ENCODE peak calls at places on chromosomes 4 and X, in seven cellular contexts. One of them, this sample, is unnamed.

GRCh38 chrX:31392541-31392940 is 320.7 kb upstream of the FTHL17 start:
- DNase-seq in Karpas-422: no peak
- DNase-seq in left lung: no peak
- DNase-seq in keratinocyte: no peak
- DNase-seq in psoas muscle: no peak
- DNase-seq in caudate nucleus: no peak
- DNase-seq in PC-3: no peak
- DNase-seq in this sample: no peak

GRCh38 chrX:134542485-134542884 is 82.5 kb downstream of the HPRT1 start:
- DNase-seq in Karpas-422: peak
- DNase-seq in left lung: no peak
- DNase-seq in keratinocyte: no peak
- DNase-seq in psoas muscle: no peak
- DNase-seq in caudate nucleus: no peak
- DNase-seq in PC-3: peak
- DNase-seq in this sample: no peak

GRCh38 chrX:40146471-40147398 is 49.0 kb upstream of the BCOR start:
- DNase-seq in Karpas-422: no peak
- DNase-seq in left lung: peak
- DNase-seq in keratinocyte: no peak
- DNase-seq in psoas muscle: peak
- DNase-seq in caudate nucleus: no peak
- DNase-seq in PC-3: peak
- DNase-seq in this sample: no peak

GRCh38 chr4:121216438-121216837 is 52.3 kb upstream of the TNIP3 start:
- DNase-seq in Karpas-422: no peak
- DNase-seq in left lung: no peak
- DNase-seq in keratinocyte: no peak
- DNase-seq in psoas muscle: no peak
- DNase-seq in caudate nucleus: no peak
- DNase-seq in PC-3: no peak
- DNase-seq in this sample: no peak

GRCh38 chr4:22625301-22625700 is 67.4 kb upstream of the GBA3 start:
- DNase-seq in Karpas-422: no peak
- DNase-seq in left lung: no peak
- DNase-seq in keratinocyte: no peak
- DNase-seq in psoas muscle: no peak
- DNase-seq in caudate nucleus: no peak
- DNase-seq in PC-3: peak
- DNase-seq in this sample: no peak

GRCh38 chr4:184599492-184600135 is 49.6 kb downstream of the CASP3 start:
- DNase-seq in Karpas-422: no peak
- DNase-seq in left lung: no peak
- DNase-seq in keratinocyte: no peak
- DNase-seq in psoas muscle: no peak
- DNase-seq in caudate nucleus: no peak
- DNase-seq in PC-3: peak
- DNase-seq in this sample: no peak

GRCh38 chrX:100407147-100407783 is 2.8 kb downstream of the PCDH19 start:
- DNase-seq in Karpas-422: no peak
- DNase-seq in left lung: no peak
- DNase-seq in keratinocyte: no peak
- DNase-seq in psoas muscle: no peak
- DNase-seq in caudate nucleus: no peak
- DNase-seq in PC-3: no peak
- DNase-seq in this sample: no peak

GRCh38 chrX:129651756-129652564 is 2.8 kb downstream of the APLN start:
- DNase-seq in Karpas-422: no peak
- DNase-seq in left lung: no peak
- DNase-seq in keratinocyte: no peak
- DNase-seq in psoas muscle: no peak
- DNase-seq in caudate nucleus: no peak
- DNase-seq in PC-3: no peak
- DNase-seq in this sample: no peak

GRCh38 chr4:40916880-40917279 is 167.1 kb downstream of the NSUN7 start:
- DNase-seq in Karpas-422: peak
- DNase-seq in left lung: no peak
- DNase-seq in keratinocyte: no peak
- DNase-seq in psoas muscle: peak
- DNase-seq in caudate nucleus: no peak
- DNase-seq in PC-3: peak
- DNase-seq in this sample: no peak

GRCh38 chr4:5365071-5366008 is 314.1 kb downstream of the STK32B start:
- DNase-seq in Karpas-422: no peak
- DNase-seq in left lung: no peak
- DNase-seq in keratinocyte: peak
- DNase-seq in psoas muscle: no peak
- DNase-seq in caudate nucleus: no peak
- DNase-seq in PC-3: peak
- DNase-seq in this sample: peak

GRCh38 chr4:5942947-5943346 is 50.1 kb upstream of the CRMP1 start:
- DNase-seq in Karpas-422: no peak
- DNase-seq in left lung: no peak
- DNase-seq in keratinocyte: no peak
- DNase-seq in psoas muscle: no peak
- DNase-seq in caudate nucleus: no peak
- DNase-seq in PC-3: no peak
- DNase-seq in this sample: no peak

GRCh38 chr4:111450867-111451266 is 694.4 kb upstream of the FAM241A start:
- DNase-seq in Karpas-422: no peak
- DNase-seq in left lung: no peak
- DNase-seq in keratinocyte: no peak
- DNase-seq in psoas muscle: no peak
- DNase-seq in caudate nucleus: no peak
- DNase-seq in PC-3: peak
- DNase-seq in this sample: no peak

GRCh38 chr4:123479944-123480343 is 83.3 kb downstream of the SPRY1 start:
- DNase-seq in Karpas-422: no peak
- DNase-seq in left lung: no peak
- DNase-seq in keratinocyte: no peak
- DNase-seq in psoas muscle: no peak
- DNase-seq in caudate nucleus: no peak
- DNase-seq in PC-3: peak
- DNase-seq in this sample: peak

GRCh38 chr4:73832651-73833237 is 3.7 kb upstream of the CXCL6 start:
- DNase-seq in Karpas-422: no peak
- DNase-seq in left lung: no peak
- DNase-seq in keratinocyte: peak
- DNase-seq in psoas muscle: no peak
- DNase-seq in caudate nucleus: no peak
- DNase-seq in PC-3: peak
- DNase-seq in this sample: no peak

GRCh38 chrX:119145241-119145653 is 17.6 kb upstream of the KIAA1210 start:
- DNase-seq in Karpas-422: peak
- DNase-seq in left lung: no peak
- DNase-seq in keratinocyte: no peak
- DNase-seq in psoas muscle: no peak
- DNase-seq in caudate nucleus: no peak
- DNase-seq in PC-3: peak
- DNase-seq in this sample: no peak

GRCh38 chr4:84159767-84160166 is 339.3 kb downstream of the NKX6-1 start:
- DNase-seq in Karpas-422: no peak
- DNase-seq in left lung: no peak
- DNase-seq in keratinocyte: no peak
- DNase-seq in psoas muscle: no peak
- DNase-seq in caudate nucleus: no peak
- DNase-seq in PC-3: peak
- DNase-seq in this sample: no peak

GRCh38 chr4:27524224-27524623 is 663.6 kb downstream of the STIM2 start:
- DNase-seq in Karpas-422: no peak
- DNase-seq in left lung: no peak
- DNase-seq in keratinocyte: no peak
- DNase-seq in psoas muscle: no peak
- DNase-seq in caudate nucleus: no peak
- DNase-seq in PC-3: no peak
- DNase-seq in this sample: no peak

GRCh38 chr4:84403656-84404055 is 95.4 kb downstream of the NKX6-1 start:
- DNase-seq in Karpas-422: no peak
- DNase-seq in left lung: no peak
- DNase-seq in keratinocyte: no peak
- DNase-seq in psoas muscle: no peak
- DNase-seq in caudate nucleus: no peak
- DNase-seq in PC-3: peak
- DNase-seq in this sample: no peak

GRCh38 chr4:42484630-42485029 is 87.3 kb downstream of the SHISA3 start:
- DNase-seq in Karpas-422: no peak
- DNase-seq in left lung: no peak
- DNase-seq in keratinocyte: no peak
- DNase-seq in psoas muscle: no peak
- DNase-seq in caudate nucleus: no peak
- DNase-seq in PC-3: no peak
- DNase-seq in this sample: no peak
- H3K27ac ChIP-seq in Karpas-422: no peak
- H3K27ac ChIP-seq in left lung: no peak
- H3K27ac ChIP-seq in keratinocyte: no peak
- H3K27ac ChIP-seq in psoas muscle: no peak
- H3K27ac ChIP-seq in caudate nucleus: no peak
- H3K27ac ChIP-seq in PC-3: peak
- H3K27ac ChIP-seq in this sample: no peak

GRCh38 chrX:37455381-37455780 is 106.2 kb downstream of the PRRG1 start:
- DNase-seq in Karpas-422: no peak
- DNase-seq in left lung: no peak
- DNase-seq in keratinocyte: no peak
- DNase-seq in psoas muscle: no peak
- DNase-seq in caudate nucleus: no peak
- DNase-seq in PC-3: peak
- DNase-seq in this sample: no peak
- H3K27ac ChIP-seq in Karpas-422: no peak
- H3K27ac ChIP-seq in left lung: no peak
- H3K27ac ChIP-seq in keratinocyte: peak
- H3K27ac ChIP-seq in psoas muscle: no peak
- H3K27ac ChIP-seq in caudate nucleus: no peak
- H3K27ac ChIP-seq in PC-3: peak
- H3K27ac ChIP-seq in this sample: peak

GRCh38 chr4:71772592-71772991 is 11.3 kb downstream of the GC start:
- DNase-seq in Karpas-422: peak
- DNase-seq in left lung: no peak
- DNase-seq in keratinocyte: no peak
- DNase-seq in psoas muscle: no peak
- DNase-seq in caudate nucleus: no peak
- DNase-seq in PC-3: peak
- DNase-seq in this sample: no peak

GRCh38 chr4:71773004-71773403 is 10.9 kb downstream of the GC start:
- DNase-seq in Karpas-422: no peak
- DNase-seq in left lung: no peak
- DNase-seq in keratinocyte: no peak
- DNase-seq in psoas muscle: no peak
- DNase-seq in caudate nucleus: no peak
- DNase-seq in PC-3: no peak
- DNase-seq in this sample: no peak

GRCh38 chr4:71777891-71778290 is 6.0 kb downstream of the GC start:
- DNase-seq in Karpas-422: no peak
- DNase-seq in left lung: no peak
- DNase-seq in keratinocyte: no peak
- DNase-seq in psoas muscle: no peak
- DNase-seq in caudate nucleus: no peak
- DNase-seq in PC-3: no peak
- DNase-seq in this sample: no peak

GRCh38 chr4:71774136-71774535 is 9.7 kb downstream of the GC start:
- DNase-seq in Karpas-422: no peak
- DNase-seq in left lung: no peak
- DNase-seq in keratinocyte: no peak
- DNase-seq in psoas muscle: no peak
- DNase-seq in caudate nucleus: no peak
- DNase-seq in PC-3: no peak
- DNase-seq in this sample: no peak

DNA sequence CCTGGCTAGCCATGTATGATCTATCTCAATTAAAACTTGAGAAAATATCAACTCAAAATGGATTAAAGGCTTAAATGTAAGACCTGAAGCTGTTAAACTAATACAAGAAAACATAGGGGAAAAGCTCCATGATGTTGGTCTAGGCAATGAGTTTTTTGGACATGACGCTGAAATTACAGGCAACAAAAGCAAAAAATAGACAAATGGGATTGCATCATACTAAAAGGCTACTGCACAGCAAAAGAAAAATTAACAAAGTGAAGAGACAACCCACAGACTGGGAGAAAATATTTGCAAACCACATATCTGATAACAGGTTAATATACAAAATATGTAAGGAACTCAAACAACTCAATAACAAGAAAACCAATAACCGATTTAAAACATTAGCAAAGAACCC is 8.4 kb downstream of the GC start:
- DNase-seq in Karpas-422: no peak
- DNase-seq in left lung: no peak
- DNase-seq in keratinocyte: no peak
- DNase-seq in psoas muscle: no peak
- DNase-seq in caudate nucleus: no peak
- DNase-seq in PC-3: no peak
- DNase-seq in this sample: no peak
- H3K27ac ChIP-seq in Karpas-422: no peak
- H3K27ac ChIP-seq in left lung: no peak
- H3K27ac ChIP-seq in keratinocyte: no peak
- H3K27ac ChIP-seq in psoas muscle: no peak
- H3K27ac ChIP-seq in caudate nucleus: no peak
- H3K27ac ChIP-seq in PC-3: no peak
- H3K27ac ChIP-seq in this sample: no peak

DNA sequence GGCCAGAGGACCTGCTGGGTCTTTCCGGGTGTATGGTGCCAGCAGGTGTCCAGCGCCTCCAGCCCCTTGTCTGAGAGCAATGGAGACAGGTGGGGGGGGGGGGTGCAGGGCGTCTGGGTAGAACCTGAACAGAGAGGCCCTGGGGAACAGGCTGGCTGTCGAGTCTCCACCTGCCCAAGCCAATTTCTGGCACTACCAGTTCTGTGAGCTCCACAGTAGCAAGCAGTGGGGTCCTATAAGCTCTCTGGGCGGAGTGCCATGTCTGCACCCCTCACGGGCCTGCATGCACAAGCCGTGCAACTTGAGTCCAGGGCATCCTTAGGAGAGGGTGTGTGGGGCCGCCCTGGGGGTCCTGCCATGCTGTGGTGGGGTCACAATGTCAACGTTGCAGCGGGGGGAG is 10.1 kb upstream of the FGFR3 start:
- DNase-seq in Karpas-422: no peak
- DNase-seq in left lung: no peak
- DNase-seq in keratinocyte: no peak
- DNase-seq in psoas muscle: no peak
- DNase-seq in caudate nucleus: no peak
- DNase-seq in PC-3: no peak
- DNase-seq in this sample: no peak
- H3K27ac ChIP-seq in Karpas-422: no peak
- H3K27ac ChIP-seq in left lung: no peak
- H3K27ac ChIP-seq in keratinocyte: no peak
- H3K27ac ChIP-seq in psoas muscle: no peak
- H3K27ac ChIP-seq in caudate nucleus: no peak
- H3K27ac ChIP-seq in PC-3: no peak
- H3K27ac ChIP-seq in this sample: no peak

GRCh38 chrX:109843963-109844751 is 111.1 kb upstream of the ACSL4 start:
- DNase-seq in Karpas-422: no peak
- DNase-seq in left lung: no peak
- DNase-seq in keratinocyte: no peak
- DNase-seq in psoas muscle: no peak
- DNase-seq in caudate nucleus: no peak
- DNase-seq in PC-3: no peak
- DNase-seq in this sample: no peak
- H3K27ac ChIP-seq in Karpas-422: no peak
- H3K27ac ChIP-seq in left lung: no peak
- H3K27ac ChIP-seq in keratinocyte: no peak
- H3K27ac ChIP-seq in psoas muscle: no peak
- H3K27ac ChIP-seq in caudate nucleus: no peak
- H3K27ac ChIP-seq in PC-3: no peak
- H3K27ac ChIP-seq in this sample: no peak

This sample was measured in epithelial cell of prostate.